ENCODE peak calls at places on chromosome 22, in seven cellular contexts. Z is HCT116, K is MM.1S, Q is stomach, H is Panc1, F is tibial artery, G is endothelial cell of umbilical vein. D is an unnamed sample.

GRCh38 chr22:22371031-22371541 is 126.5 kb downstream of the VPREB1 start:
- DNase-seq in F (no peak), H (no peak), K (no peak), G (no peak), Q (no peak), Z (no peak), D (no peak)

GRCh38 chr22:48693377-48694135 is 1134.1 kb downstream of the BRD1 start:
- DNase-seq in Z (no peak), Q (no peak), H (no peak), K (no peak), G (no peak), F (no peak), D (no peak)

GRCh38 chr22:45163074-45163416 is 680 bp upstream of the NUP50 start:
- DNase-seq in H (no peak), Z (no peak), Q (no peak), K (peak; percentile 27), G (no peak), F (no peak), D (no peak)

GRCh38 chr22:23044570-23044969 is 25.7 kb upstream of the GNAZ start:
- DNase-seq in F (no peak), H (no peak), Q (no peak), G (no peak), Z (no peak), K (no peak), D (no peak)

GRCh38 chr22:28813772-28814518 is 13.6 kb upstream of the XBP1 start:
- DNase-seq in Q (peak; percentile 83), K (no peak), H (no peak), F (peak; percentile 43), G (no peak), Z (no peak), D (no peak)

GRCh38 chr22:45918455-45919370 is 58.2 kb downstream of the WNT7B start:
- DNase-seq in G (no peak), K (no peak), Q (peak; percentile 41), H (no peak), Z (no peak), F (no peak), D (no peak)

GRCh38 chr22:41286639-41287091 is 678 bp upstream of the RANGAP1 start:
- DNase-seq in H (no peak), Q (no peak), G (no peak), Z (no peak), K (no peak), F (peak; percentile 31), D (no peak)

GRCh38 chr22:18118345-18118915 is 7.8 kb downstream of the TUBA8 start:
- DNase-seq in G (no peak), K (no peak), H (no peak), F (no peak), Q (no peak), Z (no peak), D (no peak)

GRCh38 chr22:48077699-48078098 is 1315.2 kb downstream of the TBC1D22A start:
- DNase-seq in K (no peak), H (no peak), Q (no peak), Z (no peak), F (no peak), G (no peak), D (no peak)

GRCh38 chr22:44335903-44336803 is 23.4 kb upstream of the SHISAL1 start:
- DNase-seq in F (no peak), G (no peak), H (no peak), Q (peak; percentile 37), K (no peak), Z (no peak), D (no peak)

GRCh38 chr22:34645375-34645774 is 420.6 kb upstream of the ISX start:
- DNase-seq in K (no peak), H (no peak), Q (no peak), F (no peak), G (no peak), Z (no peak), D (no peak)

DNA sequence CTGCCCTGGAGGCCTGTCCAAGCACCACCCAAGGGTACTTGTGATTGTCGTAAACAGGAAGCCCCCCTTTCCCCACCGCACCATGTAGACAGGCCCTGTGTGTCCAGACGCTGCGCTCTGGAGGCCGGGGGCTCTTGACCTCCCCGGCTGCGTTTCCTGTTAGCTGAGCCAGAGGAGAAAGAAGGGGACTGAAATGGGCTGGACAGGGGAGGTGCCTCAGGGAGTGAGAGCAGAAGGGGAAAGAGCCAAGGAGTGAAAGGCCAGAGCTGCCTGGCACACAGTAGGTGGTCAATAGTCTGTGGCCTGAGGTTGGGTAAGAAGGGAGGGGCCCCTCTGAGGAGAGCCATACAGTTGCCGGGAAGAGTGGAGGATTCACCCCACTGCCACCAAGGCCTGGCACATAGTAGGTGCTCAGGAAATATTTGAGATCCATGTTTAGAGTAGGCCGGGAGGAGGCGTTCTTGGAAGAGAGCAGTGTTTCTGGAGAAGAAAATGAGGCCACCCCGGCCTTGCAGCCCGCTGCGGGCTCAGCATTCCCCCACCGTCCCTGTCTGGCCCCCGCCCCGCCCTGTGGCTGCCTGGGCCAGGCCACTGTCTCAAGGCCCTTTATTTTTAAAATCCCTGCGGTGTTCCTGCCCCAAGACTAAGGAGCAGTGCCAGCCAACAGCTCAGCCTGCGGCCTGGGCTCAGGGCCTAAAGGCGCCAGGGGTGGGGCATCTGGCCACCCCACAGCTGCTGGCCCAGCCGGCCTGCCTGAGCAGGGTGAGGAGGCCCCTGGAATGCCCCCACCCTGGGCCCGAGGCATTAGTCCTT is 13.6 kb upstream of the CDC42EP1 start:
- DNase-seq in Q (peak; percentile 87), K (no peak), H (no peak), F (peak; percentile 67), Z (no peak), G (peak; percentile 44), D (peak; percentile 87)
- TF ChIP-seq CTCF in Q (no peak), K (no peak), H (no peak), F (peak; percentile 5), Z (no peak), G (peak; percentile 15), D (no peak)

GRCh38 chr22:19398680-19399079 is 32.9 kb downstream of the HIRA start:
- DNase-seq in H (no peak), F (no peak), Z (no peak), Q (no peak), K (no peak), G (no peak), D (no peak)
- H3K27ac ChIP-seq in H (no peak overlapping the region), F (no peak overlapping the region), Z (no peak overlapping the region), Q (no peak overlapping the region), K (no peak overlapping the region), G (no peak overlapping the region), D (no peak overlapping the region)

GRCh38 chr22:19175602-19176174 is 2.8 kb downstream of the SLC25A1 start:
- DNase-seq in K (no peak), F (no peak), G (no peak), Z (no peak), H (no peak), Q (no peak), D (no peak)

GRCh38 chr22:19176175-19176630 is 2.3 kb downstream of the SLC25A1 start:
- DNase-seq in Z (no peak), F (no peak), K (no peak), G (no peak), Q (no peak), H (no peak), D (no peak)

GRCh38 chr22:19178065-19178658 is 374 bp downstream of the SLC25A1 start:
- DNase-seq in H (no peak), F (no peak), K (peak; percentile 49), Z (no peak), Q (peak; percentile 60), G (peak; percentile 46), D (peak; percentile 76)

GRCh38 chr22:19177164-19178064 is 1.1 kb downstream of the SLC25A1 start:
- DNase-seq in K (no peak), Z (no peak), F (no peak), H (no peak), Q (no peak), G (no peak), D (no peak)

GRCh38 chr22:19176732-19177131 is 1.8 kb downstream of the SLC25A1 start:
- DNase-seq in H (no peak), F (no peak), Z (no peak), K (no peak), G (no peak), Q (no peak), D (no peak)
- H3K4me3 ChIP-seq in H (peak overlapping the region; percentile 66), F (peak overlapping the region; percentile 77), Z (no peak overlapping the region), K (no peak overlapping the region), G (no peak overlapping the region), Q (no peak overlapping the region), D (peak overlapping the region; percentile 99)

GRCh38 chr22:50576806-50577696 is 1.2 kb downstream of the CPT1B start:
- DNase-seq in K (no peak), G (no peak), H (no peak), F (no peak), Z (no peak), Q (no peak), D (no peak)

GRCh38 chr22:50575426-50575941 is 2.7 kb downstream of the CPT1B start:
- DNase-seq in H (no peak), G (no peak), Z (no peak), K (no peak), Q (no peak), F (no peak), D (no peak)

GRCh38 chr22:50574383-50574755 is 3.9 kb downstream of the CPT1B start:
- DNase-seq in Z (no peak), H (no peak), G (no peak), Q (no peak), F (no peak), K (no peak), D (no peak)

GRCh38 chr22:50577697-50577986 is 585 bp downstream of the CPT1B start:
- DNase-seq in Q (no peak), Z (no peak), F (no peak), K (no peak), G (no peak), H (no peak), D (no peak)

GRCh38 chr22:50576070-50576469 is 2.2 kb downstream of the CPT1B start:
- DNase-seq in G (peak; percentile 68), H (no peak), K (no peak), Q (no peak), F (no peak), Z (peak; percentile 52), D (no peak)
- TF ChIP-seq CTCF in G (peak; percentile 62), H (no peak), K (no peak), Q (no peak), F (no peak), Z (peak; percentile 56), D (no peak)

GRCh38 chr22:38110008-38110862 is at the start of gene BAIAP2L2:
- DNase-seq in K (no peak), Q (peak; percentile 60), Z (no peak), G (no peak), H (no peak), F (no peak), D (no peak)
- H3K27ac ChIP-seq in K (no peak within 1 kb of the TSS), Q (peak within 1 kb of the TSS; percentile 37), Z (no peak within 1 kb of the TSS), G (no peak within 1 kb of the TSS), H (no peak within 1 kb of the TSS), F (no peak within 1 kb of the TSS), D (no peak within 1 kb of the TSS)

D was measured in coronary artery.